ENCODE peak calls at places on chromosome 19, in ten cellular contexts. One of them, this sample, is unnamed.

GRCh38 chr19:53519431-53519830 is 18.5 kb upstream of the ZNF331 start:
- DNase-seq in adrenal gland: peak; percentile 59
- DNase-seq in uterus: peak; percentile 34
- DNase-seq in AG09309: no peak
- DNase-seq in endodermal cell: no peak
- DNase-seq in dorsolateral prefrontal cortex: no peak
- DNase-seq in neural crest cell: no peak
- DNase-seq in endothelial cell: no peak
- DNase-seq in lower lobe of right lung: peak; percentile 51
- DNase-seq in thoracic aorta: no peak
- DNase-seq in this sample: no peak

GRCh38 chr19:30525383-30525782 is 153.2 kb downstream of the ZNF536 start:
- DNase-seq in endodermal cell: peak; percentile 18
- DNase-seq in lower lobe of right lung: no peak
- DNase-seq in dorsolateral prefrontal cortex: no peak
- DNase-seq in thoracic aorta: no peak
- DNase-seq in AG09309: no peak
- DNase-seq in endothelial cell: no peak
- DNase-seq in adrenal gland: no peak
- DNase-seq in uterus: no peak
- DNase-seq in neural crest cell: no peak
- DNase-seq in this sample: no peak

GRCh38 chr19:4519521-4520277 is 1.4 kb upstream of the PLIN4 start:
- DNase-seq in neural crest cell: no peak
- DNase-seq in endothelial cell: no peak
- DNase-seq in endodermal cell: no peak
- DNase-seq in uterus: peak; percentile 84
- DNase-seq in thoracic aorta: no peak
- DNase-seq in dorsolateral prefrontal cortex: no peak
- DNase-seq in adrenal gland: no peak
- DNase-seq in lower lobe of right lung: no peak
- DNase-seq in AG09309: no peak
- DNase-seq in this sample: no peak

GRCh38 chr19:10662384-10663251 is 8.5 kb downstream of the ILF3 start:
- DNase-seq in endothelial cell: no peak
- DNase-seq in thoracic aorta: no peak
- DNase-seq in adrenal gland: no peak
- DNase-seq in lower lobe of right lung: no peak
- DNase-seq in neural crest cell: no peak
- DNase-seq in endodermal cell: no peak
- DNase-seq in AG09309: peak; percentile 31
- DNase-seq in dorsolateral prefrontal cortex: peak; percentile 32
- DNase-seq in uterus: no peak
- DNase-seq in this sample: no peak

GRCh38 chr19:10226376-10227214 is 4.5 kb downstream of the S1PR2 start:
- DNase-seq in AG09309: no peak
- DNase-seq in thoracic aorta: no peak
- DNase-seq in uterus: peak; percentile 92
- DNase-seq in endodermal cell: no peak
- DNase-seq in neural crest cell: peak; percentile 36
- DNase-seq in dorsolateral prefrontal cortex: peak; percentile 36
- DNase-seq in adrenal gland: peak; percentile 52
- DNase-seq in lower lobe of right lung: peak; percentile 62
- DNase-seq in endothelial cell: no peak
- DNase-seq in this sample: no peak

GRCh38 chr19:19485161-19485997 is 30.0 kb downstream of the TSSK6 start:
- DNase-seq in endothelial cell: no peak
- DNase-seq in endodermal cell: no peak
- DNase-seq in lower lobe of right lung: no peak
- DNase-seq in thoracic aorta: no peak
- DNase-seq in adrenal gland: no peak
- DNase-seq in neural crest cell: no peak
- DNase-seq in uterus: no peak
- DNase-seq in AG09309: no peak
- DNase-seq in dorsolateral prefrontal cortex: no peak
- DNase-seq in this sample: no peak

GRCh38 chr19:19334063-19334988 is 13.7 kb downstream of the MAU2 start:
- DNase-seq in dorsolateral prefrontal cortex: no peak
- DNase-seq in neural crest cell: no peak
- DNase-seq in uterus: no peak
- DNase-seq in thoracic aorta: no peak
- DNase-seq in adrenal gland: no peak
- DNase-seq in endodermal cell: no peak
- DNase-seq in endothelial cell: no peak
- DNase-seq in lower lobe of right lung: no peak
- DNase-seq in AG09309: no peak
- DNase-seq in this sample: no peak

GRCh38 chr19:33690461-33691427 is 69.0 kb downstream of the CHST8 start:
- DNase-seq in adrenal gland: no peak
- DNase-seq in endothelial cell: no peak
- DNase-seq in endodermal cell: peak; percentile 63
- DNase-seq in uterus: no peak
- DNase-seq in neural crest cell: no peak
- DNase-seq in lower lobe of right lung: no peak
- DNase-seq in AG09309: no peak
- DNase-seq in thoracic aorta: no peak
- DNase-seq in dorsolateral prefrontal cortex: peak; percentile 31
- DNase-seq in this sample: no peak

GRCh38 chr19:43555185-43555770 is 20.0 kb downstream of the XRCC1 start:
- DNase-seq in endothelial cell: peak; percentile 88
- DNase-seq in AG09309: no peak
- DNase-seq in adrenal gland: peak; percentile 81
- DNase-seq in lower lobe of right lung: peak; percentile 64
- DNase-seq in thoracic aorta: no peak
- DNase-seq in dorsolateral prefrontal cortex: peak; percentile 81
- DNase-seq in neural crest cell: peak; percentile 83
- DNase-seq in uterus: peak; percentile 60
- DNase-seq in endodermal cell: peak; percentile 97
- DNase-seq in this sample: peak; percentile 80

DNA sequence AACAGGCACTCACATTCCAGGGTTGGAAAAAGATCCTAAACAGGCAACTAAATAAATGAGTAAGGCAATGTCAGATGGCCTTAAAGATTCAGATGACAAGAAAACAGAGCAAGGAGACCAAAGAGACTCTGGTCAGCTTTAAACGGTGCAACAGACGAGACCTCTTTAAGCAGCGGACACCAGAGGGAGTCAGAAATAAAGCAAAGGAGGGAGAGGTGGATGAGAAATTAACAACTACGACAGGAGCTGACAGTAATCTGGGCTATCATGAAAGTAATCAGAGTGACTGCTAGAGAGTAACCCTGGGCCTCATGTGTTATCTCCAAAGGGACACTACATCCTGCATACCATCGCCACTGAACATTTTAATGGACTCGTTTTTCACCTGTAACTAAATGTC is 1.1 kb downstream of the ZNF550 start:
- DNase-seq in uterus: no peak
- DNase-seq in endodermal cell: no peak
- DNase-seq in AG09309: peak; percentile 4
- DNase-seq in lower lobe of right lung: no peak
- DNase-seq in endothelial cell: no peak
- DNase-seq in dorsolateral prefrontal cortex: no peak
- DNase-seq in neural crest cell: no peak
- DNase-seq in adrenal gland: no peak
- DNase-seq in thoracic aorta: no peak
- DNase-seq in this sample: no peak
- TF ChIP-seq CTCF in uterus: no peak
- TF ChIP-seq CTCF in endodermal cell: no peak
- TF ChIP-seq CTCF in AG09309: peak; percentile 43
- TF ChIP-seq CTCF in lower lobe of right lung: no peak
- TF ChIP-seq CTCF in endothelial cell: no peak
- TF ChIP-seq CTCF in dorsolateral prefrontal cortex: no peak
- TF ChIP-seq CTCF in neural crest cell: no peak
- TF ChIP-seq CTCF in adrenal gland: no peak
- TF ChIP-seq CTCF in thoracic aorta: no peak
- TF ChIP-seq CTCF in this sample: no peak

DNA sequence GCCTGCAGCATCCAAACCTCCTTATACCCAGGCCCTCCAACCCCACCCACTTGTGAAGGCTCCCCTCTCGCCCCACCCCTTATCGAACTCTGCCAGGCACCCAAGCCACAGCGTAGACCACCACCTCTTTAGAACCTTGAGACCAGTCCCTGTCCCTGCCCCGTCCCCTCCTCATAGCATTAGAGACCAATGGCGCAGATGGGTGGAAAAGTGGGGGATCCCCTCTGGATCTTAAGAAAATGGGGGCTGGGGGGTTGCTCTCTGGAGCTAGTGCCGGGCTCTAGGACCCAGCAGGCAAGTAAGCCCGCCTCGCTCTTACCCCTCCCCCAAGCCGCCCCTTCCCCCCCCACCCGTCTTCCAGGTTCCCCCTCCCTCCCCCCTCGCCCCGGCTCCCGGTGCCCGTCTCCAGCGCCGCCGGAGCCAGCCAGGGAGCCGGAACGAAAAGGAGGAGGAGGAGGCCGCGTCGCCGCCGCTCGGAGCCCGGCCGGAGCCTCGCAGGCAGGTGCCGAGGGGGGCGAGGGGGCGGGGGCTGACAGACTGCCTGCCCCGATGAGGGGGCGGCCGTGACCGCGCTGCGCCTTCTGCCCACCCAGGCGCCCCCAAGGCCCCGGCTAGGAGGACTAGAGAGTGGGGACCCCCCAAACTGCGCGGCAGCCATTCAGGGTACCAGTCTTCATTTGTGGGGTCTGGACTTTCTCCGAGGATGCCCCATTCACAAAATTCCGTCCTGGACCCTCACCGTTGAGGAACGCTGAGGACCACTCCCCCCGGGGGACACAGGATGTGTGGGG is at the start of gene SPRED3:
- DNase-seq in adrenal gland: no peak
- DNase-seq in endodermal cell: no peak
- DNase-seq in uterus: no peak
- DNase-seq in neural crest cell: no peak
- DNase-seq in endothelial cell: peak; percentile 33
- DNase-seq in thoracic aorta: no peak
- DNase-seq in dorsolateral prefrontal cortex: peak; percentile 55
- DNase-seq in AG09309: no peak
- DNase-seq in lower lobe of right lung: no peak
- DNase-seq in this sample: no peak
- TF ChIP-seq CTCF in adrenal gland: no peak
- TF ChIP-seq CTCF in endodermal cell: no peak
- TF ChIP-seq CTCF in uterus: no peak
- TF ChIP-seq CTCF in neural crest cell: no peak
- TF ChIP-seq CTCF in endothelial cell: no peak
- TF ChIP-seq CTCF in thoracic aorta: no peak
- TF ChIP-seq CTCF in dorsolateral prefrontal cortex: no peak
- TF ChIP-seq CTCF in AG09309: no peak
- TF ChIP-seq CTCF in lower lobe of right lung: no peak
- TF ChIP-seq CTCF in this sample: no peak

DNA sequence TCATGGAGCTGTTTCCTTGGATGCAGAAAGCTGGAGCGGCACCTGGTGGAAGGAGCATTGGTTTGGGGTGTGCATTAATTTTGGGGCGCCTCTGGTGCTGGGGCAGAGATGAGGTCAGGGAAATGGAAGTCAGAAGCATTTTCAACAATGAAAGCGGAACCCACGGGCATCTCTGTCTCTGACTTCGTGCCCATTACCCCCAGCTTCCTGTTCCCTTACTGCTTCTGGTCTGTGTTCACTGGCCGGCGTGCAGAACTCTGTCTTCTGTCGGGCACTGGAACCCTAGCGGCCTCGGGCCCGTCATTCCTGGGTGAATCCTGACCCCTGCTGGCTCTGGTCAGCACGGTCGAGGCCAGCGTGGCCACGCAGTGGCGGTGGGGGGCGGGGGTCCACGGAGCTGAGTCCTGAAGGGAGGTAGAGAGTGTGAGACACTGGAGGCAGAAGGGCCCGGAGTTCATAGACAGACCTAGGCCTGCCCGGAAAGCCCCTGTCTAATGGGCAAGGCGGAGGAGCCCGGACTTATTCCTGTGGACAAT is 7.9 kb upstream of the LINGO3 start:
- DNase-seq in uterus: no peak
- DNase-seq in lower lobe of right lung: peak; percentile 88
- DNase-seq in endodermal cell: peak; percentile 90
- DNase-seq in AG09309: no peak
- DNase-seq in endothelial cell: peak; percentile 80
- DNase-seq in neural crest cell: peak; percentile 75
- DNase-seq in adrenal gland: peak; percentile 76
- DNase-seq in thoracic aorta: no peak
- DNase-seq in dorsolateral prefrontal cortex: peak; percentile 72
- DNase-seq in this sample: peak; percentile 65
- TF ChIP-seq CTCF in uterus: peak; percentile 55
- TF ChIP-seq CTCF in lower lobe of right lung: peak; percentile 68
- TF ChIP-seq CTCF in endodermal cell: peak; percentile 87
- TF ChIP-seq CTCF in AG09309: peak; percentile 76
- TF ChIP-seq CTCF in endothelial cell: no peak
- TF ChIP-seq CTCF in neural crest cell: peak; percentile 64
- TF ChIP-seq CTCF in adrenal gland: peak; percentile 59
- TF ChIP-seq CTCF in thoracic aorta: peak; percentile 24
- TF ChIP-seq CTCF in dorsolateral prefrontal cortex: peak; percentile 80
- TF ChIP-seq CTCF in this sample: peak; percentile 57

DNA sequence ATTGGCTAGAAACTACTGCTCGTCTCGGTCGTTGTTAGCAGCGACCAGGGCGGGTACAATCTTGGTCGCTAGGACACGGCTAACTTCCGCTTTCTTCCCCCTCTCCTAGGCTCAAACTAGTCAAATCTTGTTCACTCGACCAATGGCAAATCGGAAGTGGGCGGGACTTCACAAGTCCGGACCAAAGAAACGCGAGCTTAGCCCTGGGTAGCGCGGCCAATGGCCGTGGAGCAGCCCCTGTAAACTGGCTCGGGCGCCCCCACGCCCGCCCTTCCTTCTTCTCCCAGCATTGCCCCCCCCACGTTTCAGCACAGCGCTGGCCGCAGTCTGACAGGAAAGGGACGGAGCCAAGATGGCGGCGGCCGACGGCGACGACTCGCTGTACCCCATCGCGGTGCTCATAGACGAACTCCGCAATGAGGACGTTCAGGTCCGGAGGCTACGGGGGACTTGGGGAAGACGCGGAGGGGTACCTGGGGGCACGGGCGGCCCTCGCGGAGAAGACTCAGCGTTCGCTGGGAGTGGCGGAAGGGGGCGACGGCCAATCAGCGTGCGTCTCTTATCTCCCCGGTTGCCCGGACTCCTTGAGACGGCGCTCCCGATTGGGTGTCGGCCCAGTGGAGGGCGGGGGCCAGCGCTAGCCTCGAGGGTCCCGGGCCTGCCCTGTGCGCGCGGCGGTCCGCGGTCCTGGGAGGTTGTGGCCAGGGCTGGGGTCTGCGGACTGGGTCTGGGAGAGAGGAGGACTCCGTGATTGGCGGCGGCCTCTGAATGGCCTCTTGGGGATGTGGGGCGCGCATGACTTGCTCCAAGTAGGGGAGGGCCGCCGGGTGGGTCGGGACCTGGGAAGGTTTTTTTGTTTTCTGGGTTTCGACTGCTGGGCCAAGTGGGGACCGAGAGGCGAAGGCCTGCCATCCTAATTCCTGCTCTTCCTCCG is at the start of gene PPP2R1A:
- DNase-seq in endothelial cell: peak; percentile 95
- DNase-seq in endodermal cell: peak; percentile 99
- DNase-seq in dorsolateral prefrontal cortex: peak; percentile 100
- DNase-seq in adrenal gland: peak; percentile 100
- DNase-seq in uterus: peak; percentile 100
- DNase-seq in lower lobe of right lung: peak; percentile 100
- DNase-seq in neural crest cell: peak; percentile 94
- DNase-seq in thoracic aorta: peak; percentile 99
- DNase-seq in AG09309: peak; percentile 100
- DNase-seq in this sample: peak; percentile 95
- TF ChIP-seq CTCF in endothelial cell: no peak
- TF ChIP-seq CTCF in endodermal cell: no peak
- TF ChIP-seq CTCF in dorsolateral prefrontal cortex: peak; percentile 11
- TF ChIP-seq CTCF in adrenal gland: no peak
- TF ChIP-seq CTCF in uterus: no peak
- TF ChIP-seq CTCF in lower lobe of right lung: no peak
- TF ChIP-seq CTCF in neural crest cell: no peak
- TF ChIP-seq CTCF in thoracic aorta: no peak
- TF ChIP-seq CTCF in AG09309: no peak
- TF ChIP-seq CTCF in this sample: no peak

This sample was measured in GM10248.